ENCODE peak calls at places on chromosomes 1 and 21, in eight cellular contexts. P is neural crest cell, T is uterus, R is GM12865, W is ovary, O is left ventricle myocardium inferior, E is A549, C is WTC11. A is an unnamed sample.

GRCh38 chr1:107590895-107591622 is 373.9 kb downstream of the VAV3 start:
- DNase-seq in P (no peak), T (no peak), R (peak), W (no peak), O (no peak), E (no peak), C (no peak), A (no peak)

GRCh38 chr1:109620396-109620817 is 770 bp downstream of the AMPD2 start:
- DNase-seq in P (no peak), T (peak), R (no peak), W (peak), O (no peak), E (peak), C (no peak), A (peak)

GRCh38 chr1:16718908-16719533 is 21.3 kb upstream of the RNU1-4 start:
- DNase-seq in P (no peak), T (no peak), R (peak), W (peak), O (no peak), E (no peak), C (no peak), A (peak)

GRCh38 chr1:9481048-9481447 is 58.2 kb upstream of the SLC25A33 start:
- DNase-seq in P (no peak), T (no peak), R (no peak), W (peak), O (no peak), E (no peak), C (no peak), A (no peak)

GRCh38 chr1:109350182-109350581 is 43.4 kb upstream of the MYBPHL start:
- DNase-seq in P (no peak), T (no peak), R (no peak), W (no peak), O (no peak), E (no peak), C (no peak), A (no peak)

GRCh38 chr1:23196627-23197328 is 20.5 kb downstream of the HTR1D start:
- DNase-seq in P (no peak), T (no peak), R (no peak), W (no peak), O (no peak), E (peak), C (no peak), A (peak)

GRCh38 chr1:205939690-205940330 is 3.4 kb downstream of the SLC26A9 start:
- DNase-seq in P (peak), T (no peak), R (no peak), W (no peak), O (no peak), E (peak), C (peak), A (no peak)

GRCh38 chr1:33986389-33987095 is 122.7 kb downstream of the HMGB4 start:
- DNase-seq in P (no peak), T (no peak), R (no peak), W (no peak), O (peak), E (no peak), C (no peak), A (peak)

GRCh38 chr1:8370046-8370881 is 52.4 kb downstream of the SLC45A1 start:
- DNase-seq in P (no peak), T (no peak), R (no peak), W (no peak), O (no peak), E (no peak), C (no peak), A (no peak)

GRCh38 chr1:193629875-193630274 is 443.5 kb upstream of the B3GALT2 start:
- DNase-seq in P (no peak), T (no peak), R (no peak), W (no peak), O (no peak), E (no peak), C (no peak), A (no peak)

GRCh38 chr1:16243936-16244649 is 7.1 kb upstream of the CPLANE2 start:
- DNase-seq in P (peak), T (peak), R (peak), W (peak), O (peak), E (peak), C (peak), A (peak)

GRCh38 chr1:25610822-25611630 is 5.6 kb upstream of the MAN1C1 start:
- DNase-seq in P (no peak), T (no peak), R (peak), W (no peak), O (no peak), E (no peak), C (no peak), A (peak)

GRCh38 chr1:24390924-24391782 is 22.4 kb downstream of the STPG1 start:
- DNase-seq in P (peak), T (peak), R (peak), W (peak), O (peak), E (peak), C (peak), A (peak)

GRCh38 chr21:44802396-44803153 is 955 bp upstream of the UBE2G2 start:
- DNase-seq in P (no peak), T (no peak), R (peak), W (no peak), O (no peak), E (peak), C (no peak), A (peak)

GRCh38 chr1:154652893-154653292 is 44.9 kb upstream of the ADAR start:
- DNase-seq in P (no peak), T (no peak), R (no peak), W (no peak), O (no peak), E (no peak), C (no peak), A (no peak)

GRCh38 chr1:58584082-58584895 is 7.2 kb upstream of the TACSTD2 start:
- DNase-seq in P (no peak), T (peak), R (peak), W (peak), O (no peak), E (peak), C (no peak), A (peak)

GRCh38 chr21:15009964-15010363 is 54.8 kb downstream of the NRIP1 start:
- DNase-seq in P (no peak), T (no peak), R (no peak), W (no peak), O (no peak), E (no peak), C (no peak), A (peak)

GRCh38 chr1:18761948-18762905 is 97.2 kb downstream of the TAS1R2 start:
- DNase-seq in P (no peak), T (no peak), R (no peak), W (no peak), O (no peak), E (no peak), C (no peak), A (no peak)

GRCh38 chr1:91053630-91054029 is 31.8 kb upstream of the ZNF644 start:
- DNase-seq in P (no peak), T (no peak), R (no peak), W (no peak), O (no peak), E (no peak), C (no peak), A (no peak)

GRCh38 chr21:35212393-35213127 is 163.5 kb upstream of the RUNX1 start:
- DNase-seq in P (no peak), T (no peak), R (no peak), W (no peak), O (no peak), E (no peak), C (no peak), A (peak)

GRCh38 chr21:39014751-39015150 is 168.5 kb downstream of the PSMG1 start:
- DNase-seq in P (no peak), T (no peak), R (no peak), W (no peak), O (no peak), E (no peak), C (no peak), A (peak)

GRCh38 chr1:161933592-161934277 is 89.9 kb downstream of the OLFML2B start:
- DNase-seq in P (no peak), T (no peak), R (no peak), W (no peak), O (no peak), E (no peak), C (no peak), A (no peak)

GRCh38 chr1:201647722-201648065 is 108.8 kb downstream of the NAV1 start:
- DNase-seq in P (no peak), T (no peak), R (no peak), W (no peak), O (no peak), E (no peak), C (no peak), A (no peak)

GRCh38 chr21:45872471-45872870 is 109.1 kb upstream of the COL6A1 start:
- DNase-seq in P (no peak), T (no peak), R (no peak), W (no peak), O (no peak), E (no peak), C (no peak), A (no peak)

DNA sequence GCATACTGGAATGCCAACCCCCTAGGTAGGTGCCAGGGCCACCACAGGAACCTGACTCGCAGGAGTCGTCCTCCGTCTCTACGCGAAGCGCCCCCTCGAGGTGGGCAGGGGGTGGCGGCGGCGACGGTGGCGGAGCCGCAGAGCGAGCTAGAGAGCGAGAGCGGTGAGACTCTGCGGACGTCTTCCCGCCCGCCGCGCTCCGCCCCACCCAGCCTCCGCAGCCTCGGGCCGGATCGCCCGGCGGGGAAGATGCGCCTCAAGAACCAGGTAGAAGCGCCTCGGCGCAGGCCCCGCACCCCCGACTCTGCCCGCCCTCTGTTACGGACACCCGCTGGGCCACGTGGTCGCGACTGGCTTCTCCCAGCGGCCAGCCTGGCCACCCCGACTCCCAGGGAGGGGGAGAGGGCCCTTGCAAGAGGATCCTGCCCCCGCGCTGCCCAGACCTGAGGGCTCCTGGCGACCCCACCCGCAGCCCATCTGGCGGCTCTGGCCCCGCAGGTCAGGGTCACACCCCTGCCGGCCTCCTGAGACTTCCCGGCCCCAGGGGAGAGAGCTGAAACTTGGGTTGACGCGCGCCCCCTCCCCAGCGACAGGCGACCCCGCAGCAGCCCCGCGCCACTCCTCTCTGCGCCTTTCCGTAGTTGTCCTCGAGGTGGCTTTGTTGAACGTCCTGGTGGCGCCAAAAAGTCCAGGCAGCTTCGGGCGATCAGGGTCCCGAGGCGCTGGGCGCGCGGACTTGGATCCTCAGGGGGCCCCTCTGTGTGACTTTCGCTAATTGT is 24.4 kb upstream of the AGBL4 start:
- DNase-seq in P (no peak), T (no peak), R (no peak), W (no peak), O (no peak), E (no peak), C (peak), A (no peak)
- TF ChIP-seq CTCF in P (no peak), T (no peak), R (no peak), W (no peak), O (peak), E (peak), C (peak), A (no peak)

GRCh38 chr1:31336687-31337467 is 36.0 kb downstream of the FABP3 start:
- DNase-seq in P (no peak), T (no peak), R (no peak), W (no peak), O (no peak), E (no peak), C (no peak), A (no peak)

GRCh38 chr1:31335007-31335406 is 37.9 kb downstream of the FABP3 start:
- DNase-seq in P (no peak), T (no peak), R (peak), W (no peak), O (no peak), E (peak), C (no peak), A (peak)
- TF ChIP-seq CTCF in P (peak), T (peak), R (peak), W (peak), O (peak), E (peak), C (no peak), A (peak)

DNA sequence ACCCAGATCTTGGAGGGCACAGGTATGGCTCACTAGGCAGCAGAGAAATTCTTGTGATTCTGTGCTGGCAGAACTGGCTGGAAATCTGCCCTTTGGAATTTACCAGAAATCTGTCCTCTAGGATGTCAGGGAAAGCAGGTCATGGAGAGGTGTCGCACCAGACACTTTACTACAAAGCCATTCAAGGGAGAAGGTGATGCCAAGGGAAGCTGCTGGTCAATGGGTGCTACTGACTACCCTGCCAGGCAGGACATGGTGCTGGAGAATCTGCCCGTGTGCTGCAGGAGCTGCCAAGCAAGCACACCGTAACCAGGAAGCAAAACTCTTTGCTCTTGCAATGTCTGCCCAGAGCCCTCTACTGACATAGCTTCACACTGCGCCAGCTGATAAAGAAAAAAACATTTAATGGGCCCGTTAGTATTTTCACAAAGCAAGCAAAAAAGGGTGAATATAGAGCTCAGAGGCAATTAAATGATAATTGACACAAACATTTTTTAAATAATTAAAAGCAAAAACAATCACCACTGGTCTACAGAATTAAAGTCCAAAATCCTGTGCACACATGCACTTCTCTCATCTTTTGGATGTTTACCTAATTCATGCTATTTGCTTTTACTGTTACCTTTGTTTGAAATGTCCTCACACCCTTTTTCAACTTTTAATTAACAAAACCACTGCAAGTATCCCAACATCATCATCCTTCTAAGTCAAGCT is 7.2 kb upstream of the FBXO28 start:
- DNase-seq in P (no peak), T (no peak), R (peak), W (no peak), O (no peak), E (peak), C (peak), A (peak)
- TF ChIP-seq CTCF in P (peak), T (no peak), R (peak), W (no peak), O (no peak), E (peak), C (no peak), A (peak)

GRCh38 chr1:38129473-38129872 is 82.9 kb upstream of the POU3F1 start:
- DNase-seq in P (no peak), T (no peak), R (no peak), W (no peak), O (no peak), E (no peak), C (peak), A (no peak)
- TF ChIP-seq CTCF in P (no peak), T (no peak), R (peak), W (no peak), O (no peak), E (no peak), C (no peak), A (peak)

DNA sequence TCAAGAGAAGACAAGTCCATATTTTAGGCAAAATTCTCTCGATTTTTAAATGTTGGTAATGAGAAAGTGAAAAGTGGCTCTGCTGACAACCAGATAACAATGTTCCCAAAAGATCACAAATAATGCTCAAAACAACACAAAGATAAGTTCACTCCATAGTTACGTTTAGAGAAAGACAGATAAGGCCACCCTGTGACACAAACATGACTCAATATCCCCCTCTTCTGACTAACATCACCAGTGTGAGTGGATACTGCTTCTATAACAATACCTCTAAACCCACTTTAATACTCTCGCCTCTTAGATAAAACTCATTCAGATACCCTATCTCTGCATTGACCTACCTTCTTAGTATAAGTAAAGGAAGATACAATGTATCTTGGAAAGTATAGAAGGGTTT is 51.2 kb upstream of the RGS7 start:
- DNase-seq in P (no peak), T (no peak), R (no peak), W (no peak), O (no peak), E (no peak), C (no peak), A (peak)
- TF ChIP-seq CTCF in P (peak), T (no peak), R (no peak), W (no peak), O (no peak), E (no peak), C (no peak), A (peak)